ENCODE peak calls at places on chromosome 19, in six cellular contexts. One of them, this sample, is unnamed.

GRCh38 chr19:10020851-10021250 is 7.6 kb downstream of the RDH8 start:
- DNase-seq in Peyer's patch: no peak
- DNase-seq in AG10803: no peak
- DNase-seq in neural progenitor cell: no peak
- DNase-seq in tibial artery: no peak
- DNase-seq in right lobe of liver: no peak
- DNase-seq in this sample: no peak

GRCh38 chr19:639251-640155 is at the start of gene FGF22:
- DNase-seq in neural progenitor cell: peak; percentile 96
- DNase-seq in tibial artery: peak; percentile 97
- DNase-seq in AG10803: peak; percentile 80
- DNase-seq in right lobe of liver: peak; percentile 91
- DNase-seq in Peyer's patch: peak; percentile 95
- DNase-seq in this sample: no peak

GRCh38 chr19:33373701-33374405 is at the start of gene CEBPG:
- DNase-seq in Peyer's patch: peak; percentile 54
- DNase-seq in tibial artery: peak; percentile 80
- DNase-seq in neural progenitor cell: peak; percentile 73
- DNase-seq in right lobe of liver: peak; percentile 65
- DNase-seq in AG10803: peak; percentile 77
- DNase-seq in this sample: no peak

GRCh38 chr19:47608908-47609879 is at the start of gene BICRA:
- DNase-seq in AG10803: peak; percentile 77
- DNase-seq in neural progenitor cell: peak; percentile 95
- DNase-seq in right lobe of liver: peak; percentile 81
- DNase-seq in Peyer's patch: peak; percentile 72
- DNase-seq in tibial artery: peak; percentile 90
- DNase-seq in this sample: peak; percentile 32

GRCh38 chr19:9958451-9958850 is 22.1 kb upstream of the OLFM2 start:
- DNase-seq in AG10803: peak; percentile 99
- DNase-seq in neural progenitor cell: no peak
- DNase-seq in tibial artery: no peak
- DNase-seq in Peyer's patch: no peak
- DNase-seq in right lobe of liver: no peak
- DNase-seq in this sample: peak; percentile 42

GRCh38 chr19:40441719-40442253 is 2.3 kb downstream of the SERTAD3 start:
- DNase-seq in AG10803: no peak
- DNase-seq in neural progenitor cell: no peak
- DNase-seq in right lobe of liver: no peak
- DNase-seq in tibial artery: no peak
- DNase-seq in Peyer's patch: no peak
- DNase-seq in this sample: no peak

GRCh38 chr19:39413903-39414608 is 1.6 kb downstream of the PLEKHG2 start:
- DNase-seq in tibial artery: peak; percentile 78
- DNase-seq in AG10803: peak; percentile 40
- DNase-seq in neural progenitor cell: peak; percentile 60
- DNase-seq in Peyer's patch: no peak
- DNase-seq in right lobe of liver: peak; percentile 54
- DNase-seq in this sample: no peak

GRCh38 chr19:55660404-55660803 is 5.6 kb downstream of the U2AF2 start:
- DNase-seq in Peyer's patch: no peak
- DNase-seq in neural progenitor cell: no peak
- DNase-seq in right lobe of liver: no peak
- DNase-seq in AG10803: no peak
- DNase-seq in tibial artery: no peak
- DNase-seq in this sample: no peak

GRCh38 chr19:47697863-47698609 is 15.2 kb upstream of the EHD2 start:
- DNase-seq in tibial artery: peak; percentile 84
- DNase-seq in AG10803: peak; percentile 81
- DNase-seq in neural progenitor cell: peak; percentile 94
- DNase-seq in right lobe of liver: peak; percentile 77
- DNase-seq in Peyer's patch: peak; percentile 39
- DNase-seq in this sample: peak; percentile 52

GRCh38 chr19:36030264-36031148 is 2.2 kb downstream of the CLIP3 start:
- DNase-seq in right lobe of liver: no peak
- DNase-seq in neural progenitor cell: no peak
- DNase-seq in tibial artery: no peak
- DNase-seq in AG10803: peak; percentile 59
- DNase-seq in Peyer's patch: no peak
- DNase-seq in this sample: no peak

GRCh38 chr19:13022111-13022858 is 27.0 kb downstream of the NFIX start:
- DNase-seq in right lobe of liver: no peak
- DNase-seq in AG10803: peak; percentile 75
- DNase-seq in Peyer's patch: no peak
- DNase-seq in tibial artery: peak; percentile 93
- DNase-seq in neural progenitor cell: no peak
- DNase-seq in this sample: no peak

GRCh38 chr19:7668842-7669241 is at the start of gene RETN:
- DNase-seq in Peyer's patch: no peak
- DNase-seq in AG10803: no peak
- DNase-seq in neural progenitor cell: no peak
- DNase-seq in right lobe of liver: no peak
- DNase-seq in tibial artery: no peak
- DNase-seq in this sample: no peak

GRCh38 chr19:56956503-56957226 is 116.1 kb upstream of the PEG3 start:
- DNase-seq in tibial artery: no peak
- DNase-seq in right lobe of liver: no peak
- DNase-seq in AG10803: no peak
- DNase-seq in Peyer's patch: no peak
- DNase-seq in neural progenitor cell: no peak
- DNase-seq in this sample: no peak

GRCh38 chr19:3976495-3977241 is 5.8 kb upstream of the DAPK3 start:
- DNase-seq in right lobe of liver: peak; percentile 47
- DNase-seq in Peyer's patch: no peak
- DNase-seq in neural progenitor cell: no peak
- DNase-seq in AG10803: peak; percentile 36
- DNase-seq in tibial artery: no peak
- DNase-seq in this sample: no peak

GRCh38 chr19:8150178-8150865 is 930 bp upstream of the FBN3 start:
- DNase-seq in neural progenitor cell: no peak
- DNase-seq in right lobe of liver: no peak
- DNase-seq in Peyer's patch: no peak
- DNase-seq in tibial artery: no peak
- DNase-seq in AG10803: no peak
- DNase-seq in this sample: no peak

GRCh38 chr19:55372316-55373081 is 2.2 kb upstream of the IL11 start:
- DNase-seq in AG10803: peak; percentile 34
- DNase-seq in right lobe of liver: no peak
- DNase-seq in tibial artery: no peak
- DNase-seq in Peyer's patch: no peak
- DNase-seq in neural progenitor cell: no peak
- DNase-seq in this sample: no peak

GRCh38 chr19:43789029-43789428 is 8.3 kb upstream of the KCNN4 start:
- DNase-seq in right lobe of liver: no peak
- DNase-seq in tibial artery: no peak
- DNase-seq in Peyer's patch: no peak
- DNase-seq in neural progenitor cell: peak; percentile 79
- DNase-seq in AG10803: peak; percentile 40
- DNase-seq in this sample: no peak

GRCh38 chr19:43501661-43502418 is 2.7 kb downstream of the PHLDB3 start:
- DNase-seq in neural progenitor cell: peak; percentile 64
- DNase-seq in AG10803: no peak
- DNase-seq in Peyer's patch: no peak
- DNase-seq in tibial artery: no peak
- DNase-seq in right lobe of liver: no peak
- DNase-seq in this sample: no peak

GRCh38 chr19:45595814-45596213 is 6.2 kb downstream of the GPR4 start:
- DNase-seq in Peyer's patch: no peak
- DNase-seq in AG10803: no peak
- DNase-seq in neural progenitor cell: no peak
- DNase-seq in right lobe of liver: no peak
- DNase-seq in tibial artery: no peak
- DNase-seq in this sample: no peak

GRCh38 chr19:2209408-2209807 is 26.7 kb downstream of the PLEKHJ1 start:
- DNase-seq in AG10803: no peak
- DNase-seq in neural progenitor cell: no peak
- DNase-seq in tibial artery: no peak
- DNase-seq in right lobe of liver: no peak
- DNase-seq in Peyer's patch: no peak
- DNase-seq in this sample: no peak

GRCh38 chr19:48120505-48120904 is 9.9 kb upstream of the PLA2G4C start:
- DNase-seq in right lobe of liver: no peak
- DNase-seq in Peyer's patch: no peak
- DNase-seq in tibial artery: no peak
- DNase-seq in AG10803: no peak
- DNase-seq in neural progenitor cell: no peak
- DNase-seq in this sample: no peak

GRCh38 chr19:49893135-49893534 is 3.6 kb downstream of the IL4I1 start:
- DNase-seq in neural progenitor cell: no peak
- DNase-seq in Peyer's patch: no peak
- DNase-seq in tibial artery: no peak
- DNase-seq in AG10803: no peak
- DNase-seq in right lobe of liver: no peak
- DNase-seq in this sample: no peak

GRCh38 chr19:36449059-36449670 is 30.7 kb upstream of the ZFP82 start:
- DNase-seq in neural progenitor cell: no peak
- DNase-seq in Peyer's patch: no peak
- DNase-seq in tibial artery: no peak
- DNase-seq in right lobe of liver: no peak
- DNase-seq in AG10803: no peak
- DNase-seq in this sample: no peak

DNA sequence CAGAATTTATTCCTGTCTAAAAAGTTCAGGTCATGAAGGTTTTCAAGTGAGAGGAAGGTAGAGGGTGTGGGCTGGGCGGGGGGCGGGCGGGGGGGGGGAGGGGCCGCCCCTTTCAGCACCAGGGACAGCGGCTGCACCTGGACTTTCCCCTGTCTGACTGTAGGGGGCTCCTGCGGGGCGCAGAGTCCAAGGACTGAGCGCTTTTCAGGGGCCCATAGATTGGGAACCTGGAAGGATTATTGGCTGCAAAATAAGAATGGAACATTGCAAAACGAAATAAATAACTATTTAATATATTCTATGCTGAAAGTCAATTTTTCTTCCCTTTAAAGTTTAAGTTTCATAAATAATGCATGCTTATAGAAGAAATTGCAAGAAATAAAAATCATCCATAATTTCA is 8.9 kb upstream of the CYP4F3 start:
- DNase-seq in neural progenitor cell: peak; percentile 6
- DNase-seq in Peyer's patch: no peak
- DNase-seq in tibial artery: no peak
- DNase-seq in AG10803: no peak
- DNase-seq in right lobe of liver: peak; percentile 58
- DNase-seq in this sample: no peak
- TF ChIP-seq CTCF in neural progenitor cell: peak; percentile 23
- TF ChIP-seq CTCF in Peyer's patch: peak; percentile 30
- TF ChIP-seq CTCF in tibial artery: no peak
- TF ChIP-seq CTCF in AG10803: peak; percentile 33
- TF ChIP-seq CTCF in right lobe of liver: peak; percentile 53
- TF ChIP-seq CTCF in this sample: no peak

GRCh38 chr19:28067882-28068281 is 1145.1 kb downstream of the UQCRFS1 start:
- DNase-seq in AG10803: no peak
- DNase-seq in neural progenitor cell: no peak
- DNase-seq in right lobe of liver: no peak
- DNase-seq in tibial artery: no peak
- DNase-seq in Peyer's patch: no peak
- DNase-seq in this sample: no peak

GRCh38 chr19:28063702-28064101 is 1149.2 kb downstream of the UQCRFS1 start:
- DNase-seq in tibial artery: no peak
- DNase-seq in right lobe of liver: no peak
- DNase-seq in neural progenitor cell: no peak
- DNase-seq in Peyer's patch: no peak
- DNase-seq in AG10803: no peak
- DNase-seq in this sample: no peak

GRCh38 chr19:28066988-28067387 is 1146.0 kb downstream of the UQCRFS1 start:
- DNase-seq in Peyer's patch: no peak
- DNase-seq in right lobe of liver: no peak
- DNase-seq in AG10803: no peak
- DNase-seq in neural progenitor cell: no peak
- DNase-seq in tibial artery: no peak
- DNase-seq in this sample: no peak

GRCh38 chr19:28065026-28065425 is 1147.9 kb downstream of the UQCRFS1 start:
- DNase-seq in AG10803: peak; percentile 3
- DNase-seq in neural progenitor cell: no peak
- DNase-seq in right lobe of liver: no peak
- DNase-seq in tibial artery: no peak
- DNase-seq in Peyer's patch: no peak
- DNase-seq in this sample: no peak

GRCh38 chr19:28066161-28066560 is 1146.8 kb downstream of the UQCRFS1 start:
- DNase-seq in right lobe of liver: no peak
- DNase-seq in AG10803: no peak
- DNase-seq in Peyer's patch: no peak
- DNase-seq in neural progenitor cell: no peak
- DNase-seq in tibial artery: no peak
- DNase-seq in this sample: no peak
- H3K4me3 ChIP-seq in right lobe of liver: no peak overlapping the region
- H3K4me3 ChIP-seq in AG10803: no peak overlapping the region
- H3K4me3 ChIP-seq in Peyer's patch: no peak overlapping the region
- H3K4me3 ChIP-seq in neural progenitor cell: no peak overlapping the region
- H3K4me3 ChIP-seq in tibial artery: no peak overlapping the region
- H3K4me3 ChIP-seq in this sample: no peak overlapping the region

GRCh38 chr19:54317965-54318240 is 4.9 kb upstream of the LILRA5 start:
- DNase-seq in tibial artery: peak; percentile 57
- DNase-seq in neural progenitor cell: no peak
- DNase-seq in Peyer's patch: no peak
- DNase-seq in AG10803: no peak
- DNase-seq in right lobe of liver: peak; percentile 45
- DNase-seq in this sample: no peak
- TF ChIP-seq CTCF in tibial artery: no peak
- TF ChIP-seq CTCF in neural progenitor cell: no peak
- TF ChIP-seq CTCF in Peyer's patch: no peak
- TF ChIP-seq CTCF in AG10803: no peak
- TF ChIP-seq CTCF in right lobe of liver: no peak
- TF ChIP-seq CTCF in this sample: no peak

GRCh38 chr19:21581646-21582045 is 76.2 kb downstream of the ZNF429 start:
- DNase-seq in tibial artery: no peak
- DNase-seq in Peyer's patch: no peak
- DNase-seq in right lobe of liver: no peak
- DNase-seq in neural progenitor cell: no peak
- DNase-seq in AG10803: no peak
- DNase-seq in this sample: no peak

GRCh38 chr19:21586341-21587116 is 81.1 kb downstream of the ZNF429 start:
- DNase-seq in right lobe of liver: peak; percentile 58
- DNase-seq in tibial artery: no peak
- DNase-seq in Peyer's patch: no peak
- DNase-seq in neural progenitor cell: peak; percentile 41
- DNase-seq in AG10803: no peak
- DNase-seq in this sample: no peak

GRCh38 chr19:21585491-21585890 is 80.1 kb downstream of the ZNF429 start:
- DNase-seq in right lobe of liver: no peak
- DNase-seq in tibial artery: no peak
- DNase-seq in Peyer's patch: no peak
- DNase-seq in AG10803: no peak
- DNase-seq in neural progenitor cell: no peak
- DNase-seq in this sample: no peak

GRCh38 chr19:21587117-21587461 is 81.7 kb downstream of the ZNF429 start:
- DNase-seq in neural progenitor cell: no peak
- DNase-seq in Peyer's patch: no peak
- DNase-seq in tibial artery: no peak
- DNase-seq in right lobe of liver: no peak
- DNase-seq in AG10803: no peak
- DNase-seq in this sample: no peak

DNA sequence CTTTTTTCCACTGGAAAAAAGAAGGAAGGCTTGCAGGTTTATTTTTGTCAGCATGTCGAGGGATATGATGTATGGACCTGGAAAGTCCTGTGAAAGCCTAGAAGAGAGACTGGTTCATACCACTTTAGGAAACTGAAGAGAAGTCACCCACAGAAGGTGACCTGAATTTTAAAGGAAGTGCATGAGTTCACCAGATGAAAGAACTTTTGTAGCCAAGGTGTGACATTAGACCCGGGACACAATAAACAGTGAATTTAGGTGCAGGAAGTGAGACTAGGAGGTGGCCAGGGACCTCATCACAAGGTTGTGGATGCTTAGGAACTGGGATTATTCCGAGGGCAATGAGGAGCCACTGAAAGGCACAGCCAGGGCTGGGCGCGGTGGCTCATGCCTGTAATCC is 79.1 kb downstream of the ZNF429 start:
- DNase-seq in tibial artery: no peak
- DNase-seq in Peyer's patch: no peak
- DNase-seq in neural progenitor cell: no peak
- DNase-seq in AG10803: no peak
- DNase-seq in right lobe of liver: no peak
- DNase-seq in this sample: no peak
- H3K4me3 ChIP-seq in tibial artery: no peak overlapping the region
- H3K4me3 ChIP-seq in Peyer's patch: no peak overlapping the region
- H3K4me3 ChIP-seq in neural progenitor cell: no peak overlapping the region
- H3K4me3 ChIP-seq in AG10803: no peak overlapping the region
- H3K4me3 ChIP-seq in right lobe of liver: no peak overlapping the region
- H3K4me3 ChIP-seq in this sample: no peak overlapping the region